ENCODE peak calls at places on chromosome 15, in eight cellular contexts. V is brain microvascular endothelial cell, Z is breast epithelium, Y is tibial nerve, J is mucosa of descending colon, B is LNCaP clone FGC, A is right lobe of liver, D is fibroblast of lung. O is an unnamed sample.
A peak's percentile ranks its signal among the peaks of the same experiment; 100 is the strongest.

GRCh38 chr15:25403771-25404170 is 35.1 kb downstream of the UBE3A start:
- DNase-seq in Y (no peak), Z (no peak), V (no peak), J (no peak), A (no peak), B (no peak), D (no peak), O (no peak)

GRCh38 chr15:70156781-70157261 is 59.1 kb upstream of the TLE3 start:
- DNase-seq in D (peak; percentile 58), V (no peak), J (no peak), A (no peak), Y (no peak), B (peak; percentile 10), Z (no peak), O (no peak)

GRCh38 chr15:67531379-67532059 is 10.6 kb downstream of the C15orf61 start:
- DNase-seq in B (no peak), J (no peak), V (peak; percentile 43), A (no peak), D (peak; percentile 31), Z (no peak), Y (no peak), O (peak; percentile 26)

GRCh38 chr15:69392352-69392751 is 21.8 kb upstream of the KIF23 start:
- DNase-seq in V (no peak), Y (no peak), D (no peak), B (no peak), Z (no peak), A (no peak), J (no peak), O (no peak)

GRCh38 chr15:55475842-55476241 is 32.2 kb downstream of the DNAAF4 start:
- DNase-seq in B (no peak), J (no peak), A (no peak), D (no peak), Y (no peak), V (no peak), Z (no peak), O (no peak)

GRCh38 chr15:60009124-60009523 is 5.0 kb downstream of the FOXB1 start:
- DNase-seq in J (no peak), B (peak; percentile 72), V (no peak), D (no peak), A (no peak), Y (no peak), Z (no peak), O (no peak)

GRCh38 chr15:55742927-55743614 is at the start of gene PRTG:
- DNase-seq in D (peak; percentile 87), V (peak; percentile 69), Y (peak; percentile 41), J (peak; percentile 56), A (peak; percentile 47), Z (peak; percentile 71), B (peak; percentile 23), O (peak; percentile 87)

GRCh38 chr15:95149036-95149435 is 917.7 kb downstream of the MCTP2 start:
- DNase-seq in B (no peak), A (no peak), Z (no peak), J (no peak), Y (no peak), V (no peak), D (no peak), O (no peak)

GRCh38 chr15:48577495-48577894 is 68.0 kb downstream of the FBN1 start:
- DNase-seq in A (no peak), V (peak; percentile 59), Y (no peak), D (peak; percentile 63), B (no peak), J (no peak), Z (no peak), O (no peak)

GRCh38 chr15:59819047-59819446 is 129.9 kb upstream of the BNIP2 start:
- DNase-seq in J (no peak), B (no peak), A (no peak), Y (no peak), V (no peak), D (no peak), Z (no peak), O (no peak)

GRCh38 chr15:72847806-72848205 is 64.2 kb upstream of the ADPGK start:
- DNase-seq in A (no peak), D (no peak), Y (no peak), Z (no peak), B (no peak), J (no peak), V (no peak), O (no peak)

GRCh38 chr15:72850833-72851232 is 67.3 kb upstream of the ADPGK start:
- DNase-seq in V (no peak), D (no peak), B (no peak), Z (no peak), A (no peak), J (no peak), Y (no peak), O (no peak)

GRCh38 chr15:72847033-72847432 is 63.5 kb upstream of the ADPGK start:
- DNase-seq in A (no peak), Z (no peak), Y (no peak), B (no peak), V (no peak), J (no peak), D (no peak), O (no peak)

GRCh38 chr15:72844067-72844466 is 60.5 kb upstream of the ADPGK start:
- DNase-seq in V (no peak), A (no peak), Y (no peak), B (no peak), Z (no peak), D (no peak), J (no peak), O (no peak)

GRCh38 chr15:72846027-72846426 is 62.5 kb upstream of the ADPGK start:
- DNase-seq in D (no peak), A (no peak), B (no peak), Y (no peak), J (no peak), Z (no peak), V (no peak), O (peak; percentile 26)
- TF ChIP-seq CTCF in D (no peak), A (no peak), B (no peak), Y (no peak), J (no peak), Z (no peak), V (no peak), O (peak; percentile 6)

GRCh38 chr15:62591842-62592838 is 427.1 kb upstream of the C2CD4B start:
- DNase-seq in Z (no peak), B (no peak), D (no peak), A (no peak), V (peak; percentile 22), J (no peak), Y (no peak), O (peak; percentile 38)
- H3K4me3 ChIP-seq in Z (no peak overlapping the region), B (no peak overlapping the region), D (no peak overlapping the region), A (no peak overlapping the region), V (no peak overlapping the region), J (no peak overlapping the region), Y (no peak overlapping the region), O (no peak overlapping the region)

GRCh38 chr15:40766194-40766830 is 2.4 kb downstream of the GCHFR start:
- DNase-seq in Z (no peak), A (no peak), V (no peak), Y (no peak), D (no peak), J (no peak), B (no peak), O (no peak)

GRCh38 chr15:40759961-40760360 is 3.9 kb upstream of the GCHFR start:
- DNase-seq in B (no peak), D (no peak), Z (no peak), V (no peak), J (no peak), Y (no peak), A (no peak), O (no peak)

GRCh38 chr15:40764766-40765136 is 883 bp downstream of the GCHFR start:
- DNase-seq in D (no peak), Y (no peak), V (no peak), A (no peak), B (no peak), J (no peak), Z (no peak), O (no peak)

GRCh38 chr15:40766906-40767837 is 2.6 kb upstream of the C15orf62 start:
- DNase-seq in V (peak; percentile 60), D (peak; percentile 29), Z (no peak), A (no peak), Y (no peak), J (no peak), B (no peak), O (no peak)

GRCh38 chr15:40762919-40763800 is 708 bp upstream of the GCHFR start:
- DNase-seq in B (no peak), J (peak; percentile 88), Y (peak; percentile 48), A (peak; percentile 91), D (peak; percentile 47), Z (peak; percentile 82), V (no peak), O (peak; percentile 54)
- TF ChIP-seq CTCF in B (no peak), J (no peak), Y (no peak), A (no peak), D (no peak), Z (no peak), V (no peak), O (no peak)

GRCh38 chr15:80982839-80983238 is 6.8 kb downstream of the MESD start:
- DNase-seq in V (no peak), Y (no peak), D (no peak), Z (no peak), A (no peak), J (no peak), B (no peak), O (no peak)

GRCh38 chr15:80986487-80986886 is 3.1 kb downstream of the MESD start:
- DNase-seq in Y (no peak), J (no peak), Z (no peak), V (no peak), B (no peak), D (no peak), A (no peak), O (no peak)

GRCh38 chr15:80984856-80985255 is 4.8 kb downstream of the MESD start:
- DNase-seq in A (no peak), B (no peak), V (no peak), Z (no peak), D (no peak), J (no peak), Y (no peak), O (peak; percentile 45)

GRCh38 chr15:80988148-80988796 is 1.3 kb downstream of the MESD start:
- DNase-seq in B (no peak), Y (no peak), D (no peak), J (no peak), V (no peak), Z (no peak), A (no peak), O (no peak)

DNA sequence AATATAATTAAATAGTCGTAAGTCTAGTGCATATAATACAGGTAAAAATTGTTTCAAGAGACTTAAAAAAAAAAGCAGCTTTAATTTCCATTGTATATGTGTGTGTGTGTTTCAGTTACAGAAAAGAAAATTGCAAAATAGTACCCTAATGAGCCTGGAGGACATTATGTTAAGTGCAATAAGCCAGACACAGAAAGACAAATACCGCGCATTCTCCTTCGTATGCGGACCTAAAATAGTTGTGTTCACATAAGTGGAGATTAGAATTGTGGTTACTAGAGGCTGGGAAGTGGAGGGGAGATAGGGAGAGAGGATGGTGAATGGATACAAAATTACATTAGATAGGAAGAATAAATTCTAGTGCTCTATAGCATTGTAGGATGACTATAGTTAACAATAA is 3.6 kb downstream of the MESD start:
- DNase-seq in Z (no peak), A (no peak), Y (no peak), V (no peak), D (no peak), B (no peak), J (no peak), O (no peak)
- H3K4me3 ChIP-seq in Z (no peak overlapping the region), A (no peak overlapping the region), Y (no peak overlapping the region), V (no peak overlapping the region), D (no peak overlapping the region), B (no peak overlapping the region), J (no peak overlapping the region), O (no peak overlapping the region)

GRCh38 chr15:91855684-91856553 is 2.4 kb downstream of the SLCO3A1 start:
- DNase-seq in B (no peak), V (no peak), J (peak; percentile 80), D (no peak), A (no peak), Y (no peak), Z (no peak), O (no peak)
- TF ChIP-seq CTCF in B (peak; percentile 24), V (peak; percentile 43), J (peak; percentile 12), D (no peak), A (no peak), Y (no peak), Z (no peak), O (no peak)

O was measured in fibroblast of villous mesenchyme.